ENCODE peak calls at places on chromosomes 16 and 17, in five cellular contexts. One of them, this sample, is unnamed.

GRCh38 chr16:56817938-56818337 is 47.1 kb upstream of the SLC12A3 start:
- DNase-seq in choroid plexus epithelial cell: no peak
- DNase-seq in upper lobe of right lung: no peak
- DNase-seq in left ventricle myocardium inferior: no peak
- DNase-seq in RWPE2: no peak
- DNase-seq in this sample: no peak

GRCh38 chr16:20510323-20510722 is 59.0 kb downstream of the ACSM2A start:
- DNase-seq in choroid plexus epithelial cell: no peak
- DNase-seq in upper lobe of right lung: no peak
- DNase-seq in left ventricle myocardium inferior: no peak
- DNase-seq in RWPE2: no peak
- DNase-seq in this sample: no peak

GRCh38 chr16:67284699-67285646 is 5.6 kb downstream of the PLEKHG4 start:
- DNase-seq in choroid plexus epithelial cell: peak
- DNase-seq in upper lobe of right lung: no peak
- DNase-seq in left ventricle myocardium inferior: no peak
- DNase-seq in RWPE2: peak
- DNase-seq in this sample: no peak

GRCh38 chr16:88951501-88951900 is 25.5 kb downstream of the CBFA2T3 start:
- DNase-seq in choroid plexus epithelial cell: no peak
- DNase-seq in upper lobe of right lung: no peak
- DNase-seq in left ventricle myocardium inferior: no peak
- DNase-seq in RWPE2: no peak
- DNase-seq in this sample: no peak

GRCh38 chr16:77859493-77860232 is 71.3 kb downstream of the VAT1L start:
- DNase-seq in choroid plexus epithelial cell: no peak
- DNase-seq in upper lobe of right lung: no peak
- DNase-seq in left ventricle myocardium inferior: no peak
- DNase-seq in RWPE2: no peak
- DNase-seq in this sample: no peak

GRCh38 chr17:7988750-7989178 is 13.7 kb upstream of the GUCY2D start:
- DNase-seq in choroid plexus epithelial cell: peak
- DNase-seq in upper lobe of right lung: no peak
- DNase-seq in left ventricle myocardium inferior: no peak
- DNase-seq in RWPE2: no peak
- DNase-seq in this sample: no peak

GRCh38 chr17:35540589-35541404 is 3.3 kb upstream of the SLFN12L start:
- DNase-seq in choroid plexus epithelial cell: peak
- DNase-seq in upper lobe of right lung: peak
- DNase-seq in left ventricle myocardium inferior: peak
- DNase-seq in RWPE2: no peak
- DNase-seq in this sample: no peak

GRCh38 chr17:1793447-1793806 is 31.6 kb downstream of the SERPINF1 start:
- DNase-seq in choroid plexus epithelial cell: no peak
- DNase-seq in upper lobe of right lung: no peak
- DNase-seq in left ventricle myocardium inferior: no peak
- DNase-seq in RWPE2: no peak
- DNase-seq in this sample: no peak

GRCh38 chr16:14240216-14240843 is 169.2 kb downstream of the MRTFB start:
- DNase-seq in choroid plexus epithelial cell: peak
- DNase-seq in upper lobe of right lung: no peak
- DNase-seq in left ventricle myocardium inferior: no peak
- DNase-seq in RWPE2: no peak
- DNase-seq in this sample: no peak

GRCh38 chr16:31410082-31410481 is 16.9 kb downstream of the ITGAD start:
- DNase-seq in choroid plexus epithelial cell: no peak
- DNase-seq in upper lobe of right lung: no peak
- DNase-seq in left ventricle myocardium inferior: no peak
- DNase-seq in RWPE2: no peak
- DNase-seq in this sample: no peak

GRCh38 chr17:9226794-9227135 is 205.5 kb downstream of the NTN1 start:
- DNase-seq in choroid plexus epithelial cell: no peak
- DNase-seq in upper lobe of right lung: no peak
- DNase-seq in left ventricle myocardium inferior: no peak
- DNase-seq in RWPE2: no peak
- DNase-seq in this sample: peak

GRCh38 chr17:67365762-67366192 is 600 bp downstream of the PSMD12 start:
- DNase-seq in choroid plexus epithelial cell: peak
- DNase-seq in upper lobe of right lung: no peak
- DNase-seq in left ventricle myocardium inferior: no peak
- DNase-seq in RWPE2: no peak
- DNase-seq in this sample: no peak

GRCh38 chr16:16124974-16125373 is 98.3 kb downstream of the ABCC6 start:
- DNase-seq in choroid plexus epithelial cell: no peak
- DNase-seq in upper lobe of right lung: no peak
- DNase-seq in left ventricle myocardium inferior: no peak
- DNase-seq in RWPE2: no peak
- DNase-seq in this sample: no peak

GRCh38 chr16:57029161-57030160 is 40.1 kb downstream of the NLRC5 start:
- DNase-seq in choroid plexus epithelial cell: peak
- DNase-seq in upper lobe of right lung: no peak
- DNase-seq in left ventricle myocardium inferior: no peak
- DNase-seq in RWPE2: no peak
- DNase-seq in this sample: peak

GRCh38 chr17:42944211-42944610 is 20.0 kb downstream of the AARSD1 start:
- DNase-seq in choroid plexus epithelial cell: no peak
- DNase-seq in upper lobe of right lung: no peak
- DNase-seq in left ventricle myocardium inferior: no peak
- DNase-seq in RWPE2: no peak
- DNase-seq in this sample: no peak

GRCh38 chr16:79762217-79762616 is 161.7 kb upstream of the MAF start:
- DNase-seq in choroid plexus epithelial cell: no peak
- DNase-seq in upper lobe of right lung: no peak
- DNase-seq in left ventricle myocardium inferior: no peak
- DNase-seq in RWPE2: no peak
- DNase-seq in this sample: no peak
- TF ChIP-seq CTCF in choroid plexus epithelial cell: no peak
- TF ChIP-seq CTCF in upper lobe of right lung: no peak
- TF ChIP-seq CTCF in left ventricle myocardium inferior: no peak
- TF ChIP-seq CTCF in RWPE2: no peak
- TF ChIP-seq CTCF in this sample: no peak

GRCh38 chr16:83328936-83329335 is 478.8 kb upstream of the HSBP1 start:
- DNase-seq in choroid plexus epithelial cell: peak
- DNase-seq in upper lobe of right lung: no peak
- DNase-seq in left ventricle myocardium inferior: no peak
- DNase-seq in RWPE2: no peak
- DNase-seq in this sample: no peak

GRCh38 chr16:83329466-83329865 is 478.3 kb upstream of the HSBP1 start:
- DNase-seq in choroid plexus epithelial cell: peak
- DNase-seq in upper lobe of right lung: no peak
- DNase-seq in left ventricle myocardium inferior: no peak
- DNase-seq in RWPE2: no peak
- DNase-seq in this sample: no peak

GRCh38 chr16:83335076-83335475 is 472.7 kb upstream of the HSBP1 start:
- DNase-seq in choroid plexus epithelial cell: peak
- DNase-seq in upper lobe of right lung: no peak
- DNase-seq in left ventricle myocardium inferior: no peak
- DNase-seq in RWPE2: no peak
- DNase-seq in this sample: no peak

DNA sequence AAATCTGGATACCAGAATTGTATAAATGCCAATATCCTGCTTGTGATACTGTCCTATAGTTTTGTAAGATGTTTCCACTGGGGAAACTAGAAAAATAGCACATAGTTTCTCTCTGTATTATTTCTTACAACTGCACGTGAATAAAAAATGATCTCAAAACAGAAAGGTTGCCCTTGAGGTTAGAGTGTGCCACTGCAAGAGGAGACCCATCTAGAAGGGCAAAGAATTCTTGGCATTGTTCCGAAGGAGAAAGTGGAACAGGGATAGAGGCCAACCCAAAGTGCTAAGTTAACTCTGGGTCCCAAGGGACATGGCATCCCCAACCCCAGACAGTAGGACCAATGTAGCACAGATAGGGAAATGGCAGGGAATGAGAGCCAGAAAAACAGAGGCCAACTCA is 477.5 kb upstream of the HSBP1 start:
- DNase-seq in choroid plexus epithelial cell: no peak
- DNase-seq in upper lobe of right lung: no peak
- DNase-seq in left ventricle myocardium inferior: no peak
- DNase-seq in RWPE2: no peak
- DNase-seq in this sample: no peak
- TF ChIP-seq CTCF in choroid plexus epithelial cell: peak
- TF ChIP-seq CTCF in upper lobe of right lung: no peak
- TF ChIP-seq CTCF in left ventricle myocardium inferior: no peak
- TF ChIP-seq CTCF in RWPE2: no peak
- TF ChIP-seq CTCF in this sample: peak

DNA sequence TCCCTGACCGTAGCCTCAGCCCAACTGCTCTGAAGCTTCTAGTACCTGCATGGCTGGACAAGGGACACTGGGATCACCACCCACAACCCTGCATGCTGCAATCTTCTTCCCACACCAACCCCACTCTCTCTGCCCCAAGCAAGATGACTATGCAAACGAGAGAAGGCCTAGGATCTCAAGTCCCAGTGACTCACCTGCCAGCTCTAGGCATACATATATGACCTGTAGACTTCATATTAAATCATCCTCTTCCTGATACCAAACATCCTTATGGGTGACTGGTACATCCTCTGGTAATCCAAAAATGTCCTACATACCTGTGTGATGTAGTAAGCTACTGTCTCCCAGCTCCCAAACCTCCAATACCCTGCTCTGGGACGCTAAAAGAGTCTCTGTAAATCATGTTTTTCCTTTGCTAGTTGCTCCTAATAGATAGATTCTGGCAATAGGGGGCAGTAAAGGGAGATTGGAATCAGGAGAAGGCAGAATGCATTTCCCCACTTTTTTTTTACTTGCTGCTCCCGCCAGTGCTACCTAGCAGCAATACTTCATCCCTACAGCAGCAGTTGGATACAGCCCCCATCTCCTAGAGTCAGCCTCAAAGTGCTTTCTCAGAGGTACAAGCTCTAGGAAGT is 43.4 kb upstream of the SOX9 start:
- DNase-seq in choroid plexus epithelial cell: no peak
- DNase-seq in upper lobe of right lung: no peak
- DNase-seq in left ventricle myocardium inferior: no peak
- DNase-seq in RWPE2: no peak
- DNase-seq in this sample: no peak
- TF ChIP-seq CTCF in choroid plexus epithelial cell: peak
- TF ChIP-seq CTCF in upper lobe of right lung: no peak
- TF ChIP-seq CTCF in left ventricle myocardium inferior: no peak
- TF ChIP-seq CTCF in RWPE2: no peak
- TF ChIP-seq CTCF in this sample: peak

GRCh38 chr17:44374306-44375195 is 10.9 kb upstream of the FAM171A2 start:
- DNase-seq in choroid plexus epithelial cell: no peak
- DNase-seq in upper lobe of right lung: no peak
- DNase-seq in left ventricle myocardium inferior: no peak
- DNase-seq in RWPE2: no peak
- DNase-seq in this sample: no peak

GRCh38 chr17:44376779-44377178 is 12.7 kb downstream of the ITGA2B start:
- DNase-seq in choroid plexus epithelial cell: no peak
- DNase-seq in upper lobe of right lung: peak
- DNase-seq in left ventricle myocardium inferior: no peak
- DNase-seq in RWPE2: no peak
- DNase-seq in this sample: no peak

GRCh38 chr17:44378171-44378705 is 11.2 kb downstream of the ITGA2B start:
- DNase-seq in choroid plexus epithelial cell: no peak
- DNase-seq in upper lobe of right lung: peak
- DNase-seq in left ventricle myocardium inferior: no peak
- DNase-seq in RWPE2: no peak
- DNase-seq in this sample: no peak

GRCh38 chr17:44375196-44376017 is 11.8 kb upstream of the FAM171A2 start:
- DNase-seq in choroid plexus epithelial cell: no peak
- DNase-seq in upper lobe of right lung: no peak
- DNase-seq in left ventricle myocardium inferior: no peak
- DNase-seq in RWPE2: no peak
- DNase-seq in this sample: peak

DNA sequence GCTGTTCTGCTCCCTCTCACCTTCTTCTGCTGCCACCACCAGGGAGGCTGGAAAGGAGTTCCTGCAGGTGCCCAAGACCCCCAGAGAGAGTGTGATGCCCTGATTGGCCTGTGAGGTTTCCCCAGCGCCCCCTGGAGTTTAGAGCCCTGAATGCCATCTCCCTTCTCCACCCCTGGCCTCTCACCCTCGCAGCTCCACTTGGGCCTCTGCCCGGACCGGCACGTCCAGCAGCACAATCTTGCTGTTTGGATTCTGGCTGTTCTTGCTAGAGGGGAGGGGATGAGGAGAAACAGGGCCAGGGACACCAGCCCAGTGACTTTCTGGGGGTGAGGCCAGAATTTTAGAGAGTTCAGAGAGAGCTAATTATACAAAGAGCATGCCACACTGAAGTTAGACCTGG is 12.5 kb upstream of the FAM171A2 start:
- DNase-seq in choroid plexus epithelial cell: peak
- DNase-seq in upper lobe of right lung: no peak
- DNase-seq in left ventricle myocardium inferior: peak
- DNase-seq in RWPE2: no peak
- DNase-seq in this sample: no peak
- TF ChIP-seq CTCF in choroid plexus epithelial cell: peak
- TF ChIP-seq CTCF in upper lobe of right lung: peak
- TF ChIP-seq CTCF in left ventricle myocardium inferior: peak
- TF ChIP-seq CTCF in RWPE2: peak
- TF ChIP-seq CTCF in this sample: peak

GRCh38 chr17:74223901-74224300 is 10.5 kb downstream of the TTYH2 start:
- DNase-seq in choroid plexus epithelial cell: no peak
- DNase-seq in upper lobe of right lung: no peak
- DNase-seq in left ventricle myocardium inferior: no peak
- DNase-seq in RWPE2: no peak
- DNase-seq in this sample: no peak

GRCh38 chr17:74219576-74220133 is 6.3 kb downstream of the TTYH2 start:
- DNase-seq in choroid plexus epithelial cell: no peak
- DNase-seq in upper lobe of right lung: no peak
- DNase-seq in left ventricle myocardium inferior: no peak
- DNase-seq in RWPE2: no peak
- DNase-seq in this sample: no peak

GRCh38 chr17:74218436-74218835 is 5.1 kb downstream of the TTYH2 start:
- DNase-seq in choroid plexus epithelial cell: no peak
- DNase-seq in upper lobe of right lung: no peak
- DNase-seq in left ventricle myocardium inferior: no peak
- DNase-seq in RWPE2: no peak
- DNase-seq in this sample: no peak

GRCh38 chr17:74222399-74222798 is 9.0 kb downstream of the TTYH2 start:
- DNase-seq in choroid plexus epithelial cell: no peak
- DNase-seq in upper lobe of right lung: no peak
- DNase-seq in left ventricle myocardium inferior: no peak
- DNase-seq in RWPE2: no peak
- DNase-seq in this sample: no peak

DNA sequence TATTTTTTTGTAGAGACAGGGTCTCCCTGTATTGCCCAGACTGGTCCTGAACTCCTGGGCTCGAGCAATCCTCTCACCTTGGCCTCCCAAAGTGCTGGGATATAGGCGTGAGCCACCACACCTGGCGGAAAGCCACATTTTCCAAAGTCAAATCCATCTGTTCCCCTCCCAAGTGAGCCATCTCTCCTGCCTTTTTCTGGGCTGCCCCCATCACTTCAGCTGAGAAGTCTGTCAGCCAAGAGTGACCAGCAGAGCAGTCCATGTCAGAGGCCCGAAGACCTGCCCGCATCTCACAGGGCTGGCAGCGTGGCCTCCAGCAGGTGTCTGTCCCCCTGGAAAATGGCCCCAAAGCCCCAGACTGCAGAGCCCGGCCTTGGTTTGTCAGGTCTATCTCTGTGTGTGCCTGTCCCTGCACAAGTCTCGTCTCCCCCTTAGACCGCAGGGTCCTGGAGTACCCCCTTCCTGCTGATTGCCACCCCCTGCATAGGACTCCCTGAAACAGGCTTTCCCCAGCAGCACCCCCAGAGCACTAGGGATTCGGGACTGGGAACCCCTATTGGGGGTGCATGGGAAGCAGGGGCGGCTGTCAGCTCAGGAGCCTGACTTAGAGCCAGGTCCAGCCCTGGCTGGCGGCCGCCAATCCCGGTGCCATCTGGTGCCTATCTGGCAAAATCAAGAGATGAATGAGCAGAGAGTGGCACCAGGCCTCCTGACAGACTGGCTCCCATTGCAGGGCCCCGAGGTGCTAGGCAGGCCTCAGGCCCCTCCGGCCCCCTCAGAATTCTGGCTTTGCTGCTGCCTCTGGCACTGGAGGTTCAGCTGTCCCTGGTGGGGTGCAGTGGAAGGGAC is 7.8 kb downstream of the TTYH2 start:
- DNase-seq in choroid plexus epithelial cell: no peak
- DNase-seq in upper lobe of right lung: no peak
- DNase-seq in left ventricle myocardium inferior: no peak
- DNase-seq in RWPE2: no peak
- DNase-seq in this sample: no peak
- TF ChIP-seq CTCF in choroid plexus epithelial cell: no peak
- TF ChIP-seq CTCF in upper lobe of right lung: no peak
- TF ChIP-seq CTCF in left ventricle myocardium inferior: no peak
- TF ChIP-seq CTCF in RWPE2: no peak
- TF ChIP-seq CTCF in this sample: no peak